ENCODE peak calls at places on chromosomes 11 and 22, in eight cellular contexts. W is sigmoid colon; Q is CD8-positive, alpha-beta T cell; P is hepatocyte; D is testis; S is cardiac muscle cell; R is left ventricle myocardium inferior; Z is lung. O is an unnamed sample.

GRCh38 chr11:63277345-63277943 is 34.0 kb upstream of the SLC22A25 start:
- DNase-seq in R (no peak), Z (no peak), W (no peak), S (peak), Q (no peak), D (no peak), P (no peak), O (no peak)

GRCh38 chr11:47550288-47551052 is 2.5 kb downstream of the CELF1 start:
- DNase-seq in Q (no peak), D (no peak), P (no peak), R (no peak), W (no peak), S (no peak), Z (no peak), O (no peak)

GRCh38 chr22:48053973-48054372 is 1291.5 kb downstream of the TBC1D22A start:
- DNase-seq in W (no peak), Z (no peak), S (no peak), D (no peak), P (no peak), Q (no peak), R (no peak), O (no peak)

GRCh38 chr22:23216331-23217170 is 36.2 kb downstream of the BCR start:
- DNase-seq in D (no peak), P (no peak), Z (no peak), R (no peak), S (no peak), W (no peak), Q (peak), O (no peak)

GRCh38 chr11:61488651-61489291 is 19.8 kb upstream of the LRRC10B start:
- DNase-seq in P (peak), Q (no peak), W (no peak), D (peak), S (peak), Z (no peak), R (peak), O (peak)

GRCh38 chr11:111231836-111232235 is 13.7 kb upstream of the POU2AF2 start:
- DNase-seq in P (no peak), Z (no peak), R (no peak), W (no peak), Q (no peak), S (peak), D (no peak), O (no peak)

GRCh38 chr11:13487661-13488030 is 8.2 kb downstream of the PTH start:
- DNase-seq in Z (no peak), S (no peak), D (no peak), R (no peak), W (no peak), P (no peak), Q (peak), O (no peak)

GRCh38 chr11:11057472-11057854 is 199.6 kb upstream of the ZBED5 start:
- DNase-seq in R (no peak), Z (peak), Q (no peak), S (no peak), P (no peak), D (no peak), W (no peak), O (no peak)

GRCh38 chr11:20464566-20464965 is 77.0 kb downstream of the PRMT3 start:
- DNase-seq in R (no peak), Q (no peak), Z (no peak), P (no peak), W (no peak), S (no peak), D (no peak), O (no peak)

GRCh38 chr11:57315491-57315890 is 9.3 kb downstream of the TNKS1BP1 start:
- DNase-seq in S (no peak), Z (no peak), D (peak), P (no peak), Q (no peak), W (no peak), R (no peak), O (no peak)

GRCh38 chr11:69411257-69411924 is 70.1 kb upstream of the LINC01488 start:
- DNase-seq in D (no peak), Z (no peak), S (no peak), P (no peak), Q (no peak), W (no peak), R (no peak), O (no peak)

GRCh38 chr22:41968601-41969000 is 642 bp upstream of the SEPTIN3 start:
- DNase-seq in R (no peak), P (peak), D (peak), Z (no peak), Q (no peak), S (no peak), W (no peak), O (peak)

GRCh38 chr11:62071408-62071807 is 52.4 kb upstream of the INCENP start:
- DNase-seq in P (no peak), S (no peak), W (no peak), R (no peak), Z (no peak), Q (no peak), D (no peak), O (no peak)

GRCh38 chr11:77457340-77457739 is 16.6 kb downstream of the PAK1 start:
- DNase-seq in S (no peak), Z (no peak), P (no peak), D (no peak), Q (no peak), R (no peak), W (no peak), O (no peak)

GRCh38 chr11:31487848-31488247 is 21.6 kb downstream of the IMMP1L start:
- DNase-seq in S (peak), Z (no peak), R (no peak), Q (no peak), W (no peak), D (peak), P (peak), O (peak)

GRCh38 chr11:128550261-128550821 is 37.0 kb downstream of the ETS1 start:
- DNase-seq in R (no peak), Q (no peak), D (no peak), P (no peak), S (peak), Z (no peak), W (no peak), O (no peak)

GRCh38 chr11:76215946-76216345 is 9.6 kb upstream of the WNT11 start:
- DNase-seq in W (no peak), S (no peak), P (no peak), R (peak), Q (no peak), Z (no peak), D (no peak), O (no peak)

GRCh38 chr11:35584321-35584720 is 33.9 kb upstream of the FJX1 start:
- DNase-seq in Z (no peak), Q (no peak), P (no peak), S (no peak), W (no peak), D (no peak), R (no peak), O (no peak)

GRCh38 chr11:35390737-35391682 is 28.3 kb downstream of the SLC1A2 start:
- DNase-seq in Q (no peak), P (peak), W (no peak), R (no peak), Z (no peak), D (no peak), S (no peak), O (no peak)

GRCh38 chr11:23540101-23540561 is 679.9 kb upstream of the CCDC179 start:
- DNase-seq in W (peak), Z (no peak), P (peak), D (peak), Q (no peak), R (no peak), S (peak), O (peak)

GRCh38 chr22:42171417-42171816 is 40.8 kb upstream of the CYP2D6 start:
- DNase-seq in Q (no peak), P (no peak), W (no peak), S (no peak), D (no peak), Z (no peak), R (no peak), O (no peak)

GRCh38 chr22:44256860-44257560 is 55.7 kb downstream of the SHISAL1 start:
- DNase-seq in Q (no peak), D (peak), S (no peak), P (no peak), W (no peak), Z (no peak), R (no peak), O (no peak)

GRCh38 chr11:2466869-2467694 is 22.3 kb downstream of the KCNQ1 start:
- DNase-seq in P (no peak), W (peak), R (no peak), Z (no peak), S (no peak), Q (peak), D (peak), O (no peak)

GRCh38 chr11:13366266-13367026 is 88.9 kb downstream of the BMAL1 start:
- DNase-seq in Z (no peak), Q (no peak), S (no peak), W (no peak), R (no peak), D (no peak), P (no peak), O (no peak)

GRCh38 chr11:82701847-82702520 is 31.7 kb downstream of the FAM181B start:
- DNase-seq in S (peak), P (peak), R (no peak), Q (no peak), W (no peak), Z (no peak), D (peak), O (peak)

GRCh38 chr22:50729391-50730012 is 8.5 kb upstream of the ACR start:
- DNase-seq in P (no peak), Z (no peak), R (peak), Q (no peak), S (no peak), W (peak), D (no peak), O (no peak)

GRCh38 chr11:45890886-45891550 is 5.6 kb downstream of the MAPK8IP1 start:
- DNase-seq in S (no peak), Z (no peak), R (no peak), P (no peak), Q (no peak), D (no peak), W (no peak), O (peak)

GRCh38 chr11:61378713-61379313 is 13.6 kb upstream of the TMEM216 start:
- DNase-seq in D (peak), S (no peak), Q (no peak), Z (no peak), R (no peak), W (peak), P (peak), O (no peak)

GRCh38 chr22:32562916-32563315 is 88.3 kb downstream of the FBXO7 start:
- DNase-seq in S (no peak), R (no peak), P (no peak), D (no peak), Q (no peak), Z (no peak), W (no peak), O (no peak)

GRCh38 chr11:24516658-24517057 is 19.8 kb downstream of the LUZP2 start:
- DNase-seq in P (no peak), Q (no peak), Z (no peak), D (no peak), S (no peak), W (no peak), R (no peak), O (no peak)

GRCh38 chr22:25892678-25893077 is 150.7 kb downstream of the MYO18B start:
- DNase-seq in S (no peak), Z (no peak), Q (no peak), D (no peak), P (no peak), R (no peak), W (no peak), O (peak)

GRCh38 chr22:31276426-31277167 is 15.7 kb downstream of the PIK3IP1 start:
- DNase-seq in Q (no peak), S (no peak), D (no peak), W (peak), Z (no peak), P (no peak), R (no peak), O (no peak)

GRCh38 chr11:106399075-106399500 is 321.6 kb downstream of the AASDHPPT start:
- DNase-seq in P (peak), D (peak), R (no peak), Z (peak), W (no peak), Q (no peak), S (no peak), O (peak)

GRCh38 chr22:28440517-28441366 is 238.9 kb downstream of the TTC28 start:
- DNase-seq in D (no peak), P (no peak), W (no peak), R (no peak), S (no peak), Q (no peak), Z (no peak), O (peak)

GRCh38 chr22:27639180-27640086 is 162.1 kb downstream of the MN1 start:
- DNase-seq in W (no peak), R (no peak), P (no peak), Q (no peak), S (no peak), D (peak), Z (no peak), O (no peak)

GRCh38 chr11:68968306-68969255 is 12.2 kb downstream of the MRGPRD start:
- DNase-seq in R (no peak), P (no peak), Z (no peak), W (peak), D (no peak), Q (no peak), S (no peak), O (no peak)

GRCh38 chr11:111846640-111847039 is 24.7 kb downstream of the ALG9 start:
- DNase-seq in W (no peak), Z (no peak), S (no peak), Q (no peak), D (no peak), P (peak), R (no peak), O (no peak)

DNA sequence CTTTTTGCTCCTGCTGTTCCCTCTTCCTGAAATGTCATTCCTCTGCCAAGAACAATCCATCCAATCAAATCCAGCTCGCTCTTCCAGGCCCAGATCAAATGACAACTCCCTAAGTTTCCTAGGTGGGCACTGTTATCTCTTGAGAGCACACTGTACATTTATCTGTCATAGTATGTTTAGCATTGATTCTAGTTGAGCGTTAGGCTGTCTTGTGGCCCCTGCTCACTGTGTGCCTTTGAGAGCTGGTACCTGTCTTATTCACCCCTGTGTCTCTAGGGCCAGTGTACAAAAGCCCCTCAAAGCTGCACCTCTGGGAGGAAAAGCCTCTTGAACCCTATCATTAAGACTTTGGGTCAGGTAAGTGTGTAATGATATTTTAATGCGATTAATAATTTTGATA is 7.1 kb upstream of the LMO2 start:
- DNase-seq in D (no peak), Q (no peak), P (no peak), W (no peak), R (no peak), Z (no peak), S (no peak), O (no peak)
- H3K27ac ChIP-seq in D (no peak), Q (no peak), P (no peak), W (peak), R (peak), Z (no peak), S (no peak), O (no peak)

DNA sequence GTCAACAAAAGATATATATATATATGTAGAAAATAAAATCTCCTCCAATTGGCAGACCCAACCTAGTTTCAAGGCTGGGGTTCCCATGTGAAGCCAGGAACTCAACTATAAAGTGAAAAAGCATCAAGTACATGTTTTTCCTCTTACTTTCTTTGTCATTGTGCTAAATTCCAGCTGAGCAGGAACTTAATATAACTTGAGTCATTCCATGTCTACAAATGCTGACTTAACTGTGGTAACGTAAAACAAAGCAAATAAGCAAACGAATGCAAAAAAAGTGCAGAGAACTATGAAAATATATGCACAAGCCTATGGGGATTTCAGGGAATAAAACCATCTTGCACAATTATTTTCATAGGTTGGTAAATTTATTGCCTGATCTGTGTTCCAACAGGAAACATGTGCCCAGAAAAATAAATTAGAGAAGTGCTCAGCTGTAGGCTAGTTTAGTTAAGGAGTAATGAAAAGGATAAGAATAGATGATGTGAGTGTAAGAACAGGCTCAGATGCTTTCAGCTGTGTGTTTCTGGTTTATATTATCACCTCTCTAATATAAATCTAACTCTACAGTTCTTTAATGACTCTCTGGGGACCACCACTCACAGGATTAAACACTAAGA is 1169.3 kb downstream of the LRRC4C start:
- DNase-seq in R (no peak), Q (no peak), Z (no peak), W (no peak), S (no peak), D (no peak), P (no peak), O (no peak)
- H3K27ac ChIP-seq in R (no peak), Q (no peak), Z (no peak), W (no peak), S (no peak), D (no peak), P (peak), O (no peak)

DNA sequence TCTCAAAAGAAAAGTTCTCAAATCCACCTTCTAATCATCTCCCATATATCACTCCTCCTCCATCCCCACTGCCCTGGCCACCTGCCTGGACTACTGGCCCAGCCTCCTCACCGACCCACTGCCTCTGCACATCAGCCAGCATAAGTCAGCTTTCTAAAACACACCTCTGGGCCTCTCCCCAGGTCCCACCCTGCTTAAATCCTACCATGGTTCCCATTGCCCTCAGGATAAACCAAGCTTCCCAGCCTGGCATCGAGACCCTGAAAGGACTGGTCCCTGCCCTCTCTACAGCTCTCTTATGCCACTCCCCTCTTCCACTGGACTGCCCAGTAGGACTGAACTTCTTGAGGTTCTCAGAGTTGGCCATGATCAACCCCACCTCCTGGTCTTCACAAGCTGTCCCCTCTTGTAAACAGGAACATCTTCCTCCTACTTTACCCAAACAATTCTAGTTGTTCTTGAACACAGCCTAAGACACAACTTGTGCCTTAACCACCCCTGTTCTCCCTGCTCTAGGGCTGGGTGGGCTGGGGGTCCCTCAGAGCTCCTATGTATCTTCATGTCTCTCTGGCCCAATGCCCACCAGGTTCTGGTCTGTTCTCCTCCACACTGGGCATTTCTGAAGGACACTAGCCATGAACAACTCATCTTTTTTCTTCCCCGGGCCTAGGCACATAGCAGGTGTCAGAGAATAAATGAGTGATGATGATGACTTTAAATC is 12.6 kb upstream of the P2RY6 start:
- DNase-seq in W (peak), D (no peak), S (no peak), Z (no peak), Q (no peak), P (no peak), R (no peak), O (no peak)
- H3K27ac ChIP-seq in W (no peak), D (no peak), S (no peak), Z (no peak), Q (no peak), P (no peak), R (no peak), O (no peak)

GRCh38 chr22:46179748-46180147 is 29.4 kb downstream of the PPARA start:
- DNase-seq in Q (no peak), W (no peak), P (no peak), S (no peak), R (no peak), Z (no peak), D (no peak), O (no peak)

GRCh38 chr22:46175631-46176030 is 25.3 kb downstream of the PPARA start:
- DNase-seq in Z (no peak), R (no peak), S (no peak), D (no peak), W (no peak), Q (no peak), P (no peak), O (no peak)

GRCh38 chr22:46180370-46181137 is 30.2 kb downstream of the PPARA start:
- DNase-seq in S (no peak), D (no peak), Z (no peak), R (no peak), Q (no peak), W (no peak), P (no peak), O (no peak)

GRCh38 chr22:46176508-46177003 is 26.2 kb downstream of the PPARA start:
- DNase-seq in P (no peak), Z (no peak), Q (no peak), S (no peak), D (no peak), W (no peak), R (no peak), O (no peak)

DNA sequence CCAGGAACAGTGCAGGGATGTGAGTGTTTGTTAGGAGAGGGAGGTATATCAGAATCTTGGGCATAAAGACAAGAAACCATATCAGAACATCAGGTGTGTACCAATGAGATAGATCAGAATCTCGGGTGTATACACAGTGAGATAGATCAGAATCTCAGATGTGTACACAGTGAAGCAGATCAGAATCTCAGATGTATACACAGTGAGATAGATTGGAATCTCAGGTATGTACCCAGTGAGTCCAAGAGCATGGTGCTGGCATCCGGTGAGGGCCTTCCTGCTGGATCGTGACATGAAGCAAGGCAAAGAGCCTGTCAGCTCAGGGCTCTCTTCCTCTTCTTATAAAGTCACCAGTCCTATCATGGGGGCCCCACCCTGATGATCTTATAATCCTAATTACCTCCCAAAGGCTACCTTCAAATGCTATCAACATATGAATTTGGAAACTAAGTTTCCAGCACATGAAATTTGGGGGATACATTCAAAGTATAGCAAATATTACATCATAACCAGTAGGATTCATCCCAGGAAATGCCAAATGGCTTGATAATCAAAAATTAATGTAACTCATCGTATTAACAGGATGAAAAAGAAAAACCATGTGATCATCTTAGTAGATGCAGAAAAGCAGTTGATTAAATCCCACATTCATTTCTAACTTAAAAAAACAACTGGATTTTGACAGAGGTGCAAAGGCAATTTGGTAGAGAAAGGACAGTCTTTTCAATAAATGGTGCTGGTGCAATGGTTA is 28.6 kb downstream of the PPARA start:
- DNase-seq in P (no peak), S (no peak), Q (no peak), Z (no peak), D (no peak), W (no peak), R (no peak), O (no peak)
- H3K27ac ChIP-seq in P (no peak), S (no peak), Q (no peak), Z (no peak), D (no peak), W (no peak), R (no peak), O (no peak)

O was measured in SK-N-SH.